ENCODE peak calls at places on chromosomes 6 and 20, in ten cellular contexts. One of them, this sample, is unnamed.

GRCh38 chr20:4607287-4607713 is 114.4 kb upstream of the PRND start:
- DNase-seq in GM03348: peak; percentile 81
- DNase-seq in C1 segment of cervical spinal cord: no peak
- DNase-seq in HT1080: peak; percentile 56
- DNase-seq in omental fat pad: peak; percentile 35
- DNase-seq in activated T-cell treated with anti-CD3 and anti-CD28 coated beads for 24 hours: peak; percentile 33
- DNase-seq in CD8-positive, alpha-beta memory T cell: peak; percentile 52
- DNase-seq in T-helper 2 cell: peak; percentile 39
- DNase-seq in effector CD8-positive, alpha-beta T cell: peak; percentile 38
- DNase-seq in stimulated activated CD4-positive, alpha-beta T cell treated with anti-CD3 and anti-CD28 coated beads, Interleukin-1b, Interleukin-23, amount 100 ng/mL, for 48 hours: peak; percentile 39
- DNase-seq in this sample: no peak

GRCh38 chr20:57617079-57617795 is 3.0 kb downstream of the ZBP1 start:
- DNase-seq in GM03348: no peak
- DNase-seq in C1 segment of cervical spinal cord: no peak
- DNase-seq in HT1080: no peak
- DNase-seq in omental fat pad: peak; percentile 8
- DNase-seq in activated T-cell treated with anti-CD3 and anti-CD28 coated beads for 24 hours: no peak
- DNase-seq in CD8-positive, alpha-beta memory T cell: no peak
- DNase-seq in T-helper 2 cell: no peak
- DNase-seq in effector CD8-positive, alpha-beta T cell: no peak
- DNase-seq in stimulated activated CD4-positive, alpha-beta T cell treated with anti-CD3 and anti-CD28 coated beads, Interleukin-1b, Interleukin-23, amount 100 ng/mL, for 48 hours: no peak
- DNase-seq in this sample: no peak

GRCh38 chr6:166989427-166990034 is 9.7 kb upstream of the CEP43 start:
- DNase-seq in GM03348: peak; percentile 38
- DNase-seq in C1 segment of cervical spinal cord: no peak
- DNase-seq in HT1080: peak; percentile 24
- DNase-seq in omental fat pad: no peak
- DNase-seq in activated T-cell treated with anti-CD3 and anti-CD28 coated beads for 24 hours: peak; percentile 28
- DNase-seq in CD8-positive, alpha-beta memory T cell: peak; percentile 7
- DNase-seq in T-helper 2 cell: peak; percentile 24
- DNase-seq in effector CD8-positive, alpha-beta T cell: peak; percentile 7
- DNase-seq in stimulated activated CD4-positive, alpha-beta T cell treated with anti-CD3 and anti-CD28 coated beads, Interleukin-1b, Interleukin-23, amount 100 ng/mL, for 48 hours: peak; percentile 28
- DNase-seq in this sample: peak; percentile 9

GRCh38 chr6:8437813-8438212 is 2.5 kb upstream of the SLC35B3 start:
- DNase-seq in GM03348: no peak
- DNase-seq in C1 segment of cervical spinal cord: no peak
- DNase-seq in HT1080: no peak
- DNase-seq in omental fat pad: no peak
- DNase-seq in activated T-cell treated with anti-CD3 and anti-CD28 coated beads for 24 hours: no peak
- DNase-seq in CD8-positive, alpha-beta memory T cell: no peak
- DNase-seq in T-helper 2 cell: no peak
- DNase-seq in effector CD8-positive, alpha-beta T cell: no peak
- DNase-seq in stimulated activated CD4-positive, alpha-beta T cell treated with anti-CD3 and anti-CD28 coated beads, Interleukin-1b, Interleukin-23, amount 100 ng/mL, for 48 hours: no peak
- DNase-seq in this sample: no peak

GRCh38 chr6:90256698-90257485 is 39.8 kb downstream of the BACH2 start:
- DNase-seq in GM03348: no peak
- DNase-seq in C1 segment of cervical spinal cord: no peak
- DNase-seq in HT1080: peak; percentile 80
- DNase-seq in omental fat pad: no peak
- DNase-seq in activated T-cell treated with anti-CD3 and anti-CD28 coated beads for 24 hours: no peak
- DNase-seq in CD8-positive, alpha-beta memory T cell: no peak
- DNase-seq in T-helper 2 cell: no peak
- DNase-seq in effector CD8-positive, alpha-beta T cell: no peak
- DNase-seq in stimulated activated CD4-positive, alpha-beta T cell treated with anti-CD3 and anti-CD28 coated beads, Interleukin-1b, Interleukin-23, amount 100 ng/mL, for 48 hours: no peak
- DNase-seq in this sample: no peak

GRCh38 chr20:37294262-37294981 is 5.0 kb downstream of the MANBAL start:
- DNase-seq in GM03348: peak; percentile 27
- DNase-seq in C1 segment of cervical spinal cord: no peak
- DNase-seq in HT1080: no peak
- DNase-seq in omental fat pad: no peak
- DNase-seq in activated T-cell treated with anti-CD3 and anti-CD28 coated beads for 24 hours: no peak
- DNase-seq in CD8-positive, alpha-beta memory T cell: no peak
- DNase-seq in T-helper 2 cell: no peak
- DNase-seq in effector CD8-positive, alpha-beta T cell: no peak
- DNase-seq in stimulated activated CD4-positive, alpha-beta T cell treated with anti-CD3 and anti-CD28 coated beads, Interleukin-1b, Interleukin-23, amount 100 ng/mL, for 48 hours: no peak
- DNase-seq in this sample: no peak

GRCh38 chr20:34269996-34270627 is 28.9 kb downstream of the ASIP start:
- DNase-seq in GM03348: no peak
- DNase-seq in C1 segment of cervical spinal cord: no peak
- DNase-seq in HT1080: no peak
- DNase-seq in omental fat pad: no peak
- DNase-seq in activated T-cell treated with anti-CD3 and anti-CD28 coated beads for 24 hours: no peak
- DNase-seq in CD8-positive, alpha-beta memory T cell: no peak
- DNase-seq in T-helper 2 cell: no peak
- DNase-seq in effector CD8-positive, alpha-beta T cell: no peak
- DNase-seq in stimulated activated CD4-positive, alpha-beta T cell treated with anti-CD3 and anti-CD28 coated beads, Interleukin-1b, Interleukin-23, amount 100 ng/mL, for 48 hours: no peak
- DNase-seq in this sample: peak; percentile 19

GRCh38 chr20:13142143-13142542 is 78.9 kb upstream of the ISM1 start:
- DNase-seq in GM03348: no peak
- DNase-seq in C1 segment of cervical spinal cord: no peak
- DNase-seq in HT1080: peak; percentile 85
- DNase-seq in omental fat pad: no peak
- DNase-seq in activated T-cell treated with anti-CD3 and anti-CD28 coated beads for 24 hours: no peak
- DNase-seq in CD8-positive, alpha-beta memory T cell: no peak
- DNase-seq in T-helper 2 cell: no peak
- DNase-seq in effector CD8-positive, alpha-beta T cell: no peak
- DNase-seq in stimulated activated CD4-positive, alpha-beta T cell treated with anti-CD3 and anti-CD28 coated beads, Interleukin-1b, Interleukin-23, amount 100 ng/mL, for 48 hours: no peak
- DNase-seq in this sample: no peak

GRCh38 chr6:36368921-36369880 is 18.3 kb downstream of the ETV7 start:
- DNase-seq in GM03348: peak; percentile 93
- DNase-seq in C1 segment of cervical spinal cord: no peak
- DNase-seq in HT1080: peak; percentile 35
- DNase-seq in omental fat pad: no peak
- DNase-seq in activated T-cell treated with anti-CD3 and anti-CD28 coated beads for 24 hours: no peak
- DNase-seq in CD8-positive, alpha-beta memory T cell: no peak
- DNase-seq in T-helper 2 cell: no peak
- DNase-seq in effector CD8-positive, alpha-beta T cell: no peak
- DNase-seq in stimulated activated CD4-positive, alpha-beta T cell treated with anti-CD3 and anti-CD28 coated beads, Interleukin-1b, Interleukin-23, amount 100 ng/mL, for 48 hours: no peak
- DNase-seq in this sample: peak; percentile 43

GRCh38 chr20:64176548-64177419 is 12.5 kb downstream of the MYT1 start:
- DNase-seq in GM03348: no peak
- DNase-seq in C1 segment of cervical spinal cord: peak; percentile 19
- DNase-seq in HT1080: no peak
- DNase-seq in omental fat pad: no peak
- DNase-seq in activated T-cell treated with anti-CD3 and anti-CD28 coated beads for 24 hours: no peak
- DNase-seq in CD8-positive, alpha-beta memory T cell: no peak
- DNase-seq in T-helper 2 cell: no peak
- DNase-seq in effector CD8-positive, alpha-beta T cell: no peak
- DNase-seq in stimulated activated CD4-positive, alpha-beta T cell treated with anti-CD3 and anti-CD28 coated beads, Interleukin-1b, Interleukin-23, amount 100 ng/mL, for 48 hours: no peak
- DNase-seq in this sample: no peak